ENCODE peak calls at places on chromosomes 2 and 18, in eight cellular contexts. S is brain microvascular endothelial cell, R is tibial artery, V is pancreas, G is transverse colon, P is endodermal cell, U is bronchial epithelial cell, M is dorsolateral prefrontal cortex. E is an unnamed sample.

GRCh38 chr18:61719676-61720075 is 173.1 kb downstream of the RNF152 start:
- DNase-seq in S (no peak), M (no peak), R (no peak), P (no peak), G (no peak), U (no peak), V (no peak), E (no peak)

GRCh38 chr2:117994729-117995128 is 19.1 kb downstream of the CCDC93 start:
- DNase-seq in V (no peak), U (no peak), P (no peak), M (no peak), G (no peak), S (no peak), R (no peak), E (no peak)

GRCh38 chr18:25946540-25946939 is 143.9 kb downstream of the SS18 start:
- DNase-seq in U (no peak), R (no peak), V (no peak), S (no peak), M (no peak), G (no peak), P (no peak), E (no peak)

GRCh38 chr2:30326497-30326896 is 95.2 kb downstream of the LBH start:
- DNase-seq in U (no peak), G (no peak), S (no peak), M (no peak), V (no peak), P (no peak), R (no peak), E (no peak)

GRCh38 chr2:85246348-85246747 is 81.4 kb downstream of the TGOLN2 start:
- DNase-seq in P (no peak), V (no peak), U (peak; percentile 52), G (no peak), S (no peak), M (no peak), R (no peak), E (no peak)

GRCh38 chr2:234577191-234577590 is 80.3 kb upstream of the ARL4C start:
- DNase-seq in P (no peak), U (no peak), S (no peak), V (no peak), R (no peak), M (no peak), G (no peak), E (no peak)

GRCh38 chr2:167785606-167786005 is 461.8 kb downstream of the STK39 start:
- DNase-seq in U (no peak), M (no peak), P (no peak), R (no peak), G (no peak), V (no peak), S (no peak), E (no peak)

GRCh38 chr2:140465301-140465700 is 1665.5 kb downstream of the LRP1B start:
- DNase-seq in G (no peak), R (no peak), P (no peak), V (no peak), M (no peak), U (no peak), S (no peak), E (no peak)

GRCh38 chr18:54251606-54252400 is 17.5 kb upstream of the POLI start:
- DNase-seq in V (no peak), R (no peak), P (no peak), S (no peak), M (no peak), G (no peak), U (no peak), E (no peak)

GRCh38 chr18:59921384-59921891 is 21.6 kb downstream of the PMAIP1 start:
- DNase-seq in S (no peak), R (no peak), U (no peak), G (no peak), M (no peak), V (no peak), P (no peak), E (no peak)

GRCh38 chr18:60684843-60685513 is 312.4 kb upstream of the MC4R start:
- DNase-seq in R (no peak), P (no peak), G (no peak), V (no peak), U (peak; percentile 57), M (no peak), S (no peak), E (no peak)

GRCh38 chr18:21513741-21514140 is 86.8 kb downstream of the ESCO1 start:
- DNase-seq in V (no peak), U (peak; percentile 15), R (no peak), P (no peak), G (no peak), S (no peak), M (no peak), E (no peak)

GRCh38 chr2:44233450-44234128 is 41.7 kb upstream of the SLC3A1 start:
- DNase-seq in G (no peak), V (no peak), R (no peak), M (no peak), P (no peak), U (peak; percentile 71), S (no peak), E (peak; percentile 53)

GRCh38 chr18:5440297-5440696 is 103.5 kb downstream of the EPB41L3 start:
- DNase-seq in P (no peak), R (no peak), G (no peak), U (no peak), M (no peak), S (no peak), V (no peak), E (no peak)

GRCh38 chr2:20496069-20496468 is 49.2 kb downstream of the RHOB start:
- DNase-seq in R (peak; percentile 45), M (no peak), P (no peak), G (no peak), U (peak; percentile 68), S (peak; percentile 59), V (no peak), E (no peak)

GRCh38 chr2:9440058-9440727 is 16.7 kb downstream of the CPSF3 start:
- DNase-seq in G (no peak), S (no peak), U (peak; percentile 41), V (no peak), M (no peak), R (no peak), P (no peak), E (no peak)

GRCh38 chr2:26615336-26616031 is 25.7 kb downstream of the CIB4 start:
- DNase-seq in U (no peak), R (no peak), M (no peak), G (no peak), P (peak; percentile 77), S (no peak), V (no peak), E (no peak)

DNA sequence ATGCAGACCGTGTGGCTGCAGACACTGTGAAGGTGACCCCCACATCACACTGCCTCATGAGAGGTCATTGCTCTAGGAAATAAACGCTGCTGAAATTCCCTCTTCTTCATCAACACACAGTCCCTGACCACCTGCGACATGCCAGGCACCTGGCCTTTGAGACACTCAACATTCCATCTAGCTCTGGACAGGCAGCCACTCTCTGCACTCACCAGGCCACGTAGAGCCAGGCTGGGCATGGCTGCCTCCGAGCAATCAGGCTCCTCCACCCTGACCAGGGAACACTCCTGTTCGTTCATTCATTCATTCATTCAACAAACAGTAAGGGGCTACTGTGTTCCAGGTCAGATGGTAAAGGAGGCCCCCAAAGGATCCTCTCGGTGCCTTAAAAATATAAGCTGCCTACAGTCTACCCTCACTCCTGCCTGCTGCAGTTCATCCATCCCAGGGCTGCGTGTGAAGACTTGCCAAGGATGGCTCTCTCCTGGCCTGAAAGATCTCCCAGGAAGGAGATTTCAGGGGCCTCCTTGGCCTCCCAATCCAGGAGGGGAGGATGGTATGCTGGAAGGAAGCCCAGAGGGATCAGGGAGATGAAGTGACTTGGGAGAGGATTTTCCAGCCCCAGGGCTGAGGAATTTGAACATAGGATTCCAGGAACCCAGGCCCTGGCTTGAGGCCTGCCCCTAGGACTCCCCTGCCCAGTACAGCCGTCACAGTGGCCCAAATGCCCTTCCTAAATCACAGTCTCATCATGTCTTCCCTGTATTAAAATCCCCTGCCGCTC is 66.7 kb downstream of the TNS1 start:
- DNase-seq in G (no peak), U (peak; percentile 40), P (no peak), V (peak; percentile 24), S (no peak), R (no peak), M (no peak), E (no peak)
- H3K4me3 ChIP-seq in G (no peak overlapping the region), U (no peak overlapping the region), P (no peak overlapping the region), V (no peak overlapping the region), S (no peak overlapping the region), R (peak overlapping the region; percentile 89), M (no peak overlapping the region), E (no peak overlapping the region)

GRCh38 chr2:1887106-1887505 is 142.8 kb upstream of the PXDN start:
- DNase-seq in U (no peak), G (no peak), M (no peak), S (no peak), V (no peak), R (no peak), P (no peak), E (no peak)

GRCh38 chr2:1889099-1889650 is 144.9 kb upstream of the PXDN start:
- DNase-seq in M (no peak), G (no peak), R (no peak), S (no peak), U (no peak), P (no peak), V (no peak), E (no peak)

GRCh38 chr2:1886405-1886992 is 142.2 kb upstream of the PXDN start:
- DNase-seq in M (peak; percentile 86), G (peak; percentile 57), R (peak; percentile 54), P (peak; percentile 93), U (peak; percentile 47), S (peak; percentile 83), V (no peak), E (no peak)

GRCh38 chr2:1884933-1885580 is 140.7 kb upstream of the PXDN start:
- DNase-seq in P (no peak), V (no peak), U (peak; percentile 20), R (peak; percentile 31), S (peak; percentile 91), M (no peak), G (no peak), E (no peak)

GRCh38 chr2:1887915-1888314 is 143.6 kb upstream of the PXDN start:
- DNase-seq in P (no peak), G (no peak), V (no peak), M (no peak), R (no peak), U (peak; percentile 9), S (no peak), E (no peak)
- TF ChIP-seq CTCF in P (peak; percentile 72), G (peak; percentile 15), V (no peak), M (peak; percentile 21), R (no peak), U (peak; percentile 1), S (peak; percentile 60), E (no peak)

DNA sequence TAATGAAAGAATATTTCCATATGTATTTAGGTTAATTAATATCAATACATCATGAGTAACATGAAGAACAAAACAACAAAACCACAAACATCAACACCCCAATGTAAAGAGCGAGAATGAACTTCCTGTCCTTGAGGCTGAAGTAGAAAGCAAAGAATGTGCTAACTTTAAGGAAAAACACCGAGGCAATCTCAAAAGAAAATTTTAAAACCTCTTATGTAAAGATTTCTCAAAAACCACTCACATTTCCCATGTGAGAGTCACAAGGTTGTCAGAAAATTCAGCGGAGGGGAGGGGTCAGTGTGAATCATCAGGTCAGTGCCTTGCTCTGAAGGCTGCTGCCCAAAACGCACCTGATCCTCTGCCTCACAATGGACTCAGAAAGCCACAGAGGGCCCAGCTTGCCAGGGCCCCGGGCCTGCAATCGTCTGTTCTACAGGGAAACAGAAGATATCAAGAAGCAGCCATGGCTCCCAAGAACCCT is 12.3 kb downstream of the NPC1 start:
- DNase-seq in S (peak; percentile 55), R (no peak), P (peak; percentile 73), U (peak; percentile 80), V (no peak), G (no peak), M (no peak), E (no peak)
- H3K4me3 ChIP-seq in S (no peak overlapping the region), R (no peak overlapping the region), P (no peak overlapping the region), U (no peak overlapping the region), V (no peak overlapping the region), G (no peak overlapping the region), M (no peak overlapping the region), E (no peak overlapping the region)

GRCh38 chr18:79962835-79963657 is 1.4 kb upstream of the HSBP1L1 start:
- DNase-seq in U (no peak), M (peak; percentile 67), S (no peak), R (no peak), P (no peak), G (no peak), V (no peak), E (no peak)
- TF ChIP-seq CTCF in U (no peak), M (peak; percentile 19), S (no peak), R (no peak), P (peak; percentile 19), G (no peak), V (no peak), E (no peak)